ENCODE peak calls at places on chromosome 22, in six cellular contexts. C, A, R, Z, F and N are unnamed samples.

GRCh38 chr22:39959640-39960447 is at the start of gene TMA7B:
- DNase-seq in A (no peak), F (peak; percentile 57), R (peak; percentile 40), Z (no peak), C (peak; percentile 59), N (no peak)

GRCh38 chr22:39252461-39253391 is 7.9 kb upstream of the PDGFB start:
- DNase-seq in F (peak; percentile 77), A (no peak), Z (no peak), R (peak; percentile 85), C (peak; percentile 72), N (no peak)

GRCh38 chr22:30538280-30538679 is 8.3 kb downstream of the SEC14L6 start:
- DNase-seq in R (no peak), A (no peak), F (no peak), Z (no peak), C (no peak), N (no peak)

GRCh38 chr22:47294222-47294532 is 531.7 kb downstream of the TBC1D22A start:
- DNase-seq in Z (peak; percentile 47), R (no peak), C (no peak), A (no peak), F (no peak), N (peak; percentile 75)

GRCh38 chr22:27676545-27677188 is 124.9 kb downstream of the MN1 start:
- DNase-seq in F (no peak), C (no peak), Z (no peak), A (no peak), R (no peak), N (no peak)

GRCh38 chr22:38733329-38734202 is 22.2 kb downstream of the SUN2 start:
- DNase-seq in C (peak; percentile 76), A (peak; percentile 67), F (no peak), R (peak; percentile 19), Z (peak; percentile 96), N (no peak)

GRCh38 chr22:38461414-38462081 is 6.3 kb upstream of the KDELR3 start:
- DNase-seq in Z (peak; percentile 85), F (peak; percentile 92), R (peak; percentile 65), C (peak; percentile 99), A (peak; percentile 78), N (no peak)

GRCh38 chr22:20128902-20129746 is 2.5 kb upstream of the ZDHHC8 start:
- DNase-seq in Z (no peak), R (peak; percentile 33), C (peak; percentile 78), A (no peak), F (peak; percentile 52), N (no peak)

GRCh38 chr22:38761202-38762162 is 5.7 kb upstream of the SUN2 start:
- DNase-seq in F (no peak), Z (no peak), A (no peak), C (no peak), R (no peak), N (no peak)

GRCh38 chr22:30223303-30223702 is 23.3 kb downstream of the LIF start:
- DNase-seq in Z (no peak), C (no peak), A (no peak), F (no peak), R (no peak), N (no peak)

GRCh38 chr22:38222797-38223119 is 21.0 kb downstream of the MAFF start:
- DNase-seq in Z (no peak), F (no peak), C (no peak), R (peak; percentile 30), A (peak; percentile 65), N (no peak)

GRCh38 chr22:27987557-27987956 is 68.5 kb upstream of the PITPNB start:
- DNase-seq in F (no peak), A (no peak), Z (peak; percentile 42), R (no peak), C (no peak), N (no peak)

GRCh38 chr22:20271114-20271994 is 3.2 kb upstream of the RTN4R start:
- DNase-seq in C (no peak), R (no peak), A (no peak), F (peak; percentile 43), Z (no peak), N (no peak)

GRCh38 chr22:40009231-40009769 is 14.5 kb downstream of the FAM83F start:
- DNase-seq in R (no peak), A (peak; percentile 63), Z (no peak), F (no peak), C (peak; percentile 88), N (no peak)

GRCh38 chr22:38310518-38311330 is 6.5 kb downstream of the CSNK1E start:
- DNase-seq in Z (peak; percentile 80), R (no peak), C (no peak), A (no peak), F (no peak), N (no peak)

GRCh38 chr22:19644314-19645223 is 69.7 kb upstream of the SEPTIN5 start:
- DNase-seq in F (no peak), R (no peak), A (no peak), Z (peak; percentile 41), C (no peak), N (no peak)

GRCh38 chr22:40635008-40635939 is 1.2 kb downstream of the MRTFA start:
- DNase-seq in A (no peak), C (peak; percentile 17), R (peak; percentile 30), Z (peak; percentile 78), F (no peak), N (no peak)

GRCh38 chr22:30564766-30565118 is 9.7 kb downstream of the GAL3ST1 start:
- DNase-seq in Z (no peak), C (peak; percentile 52), F (no peak), A (no peak), R (no peak), N (no peak)

GRCh38 chr22:17774206-17774927 is at the start of gene BID:
- DNase-seq in A (no peak), R (peak; percentile 22), C (peak; percentile 40), F (peak; percentile 93), Z (no peak), N (no peak)

GRCh38 chr22:27993201-27993635 is 74.2 kb upstream of the PITPNB start:
- DNase-seq in A (no peak), Z (peak; percentile 57), C (no peak), R (no peak), F (no peak), N (no peak)

GRCh38 chr22:39593931-39594285 is 23.4 kb downstream of the CACNA1I start:
- DNase-seq in A (no peak), Z (no peak), C (no peak), F (no peak), R (no peak), N (no peak)

GRCh38 chr22:20221421-20222340 is 46.4 kb downstream of the RTN4R start:
- DNase-seq in F (peak; percentile 54), C (no peak), R (no peak), Z (no peak), A (no peak), N (no peak)

GRCh38 chr22:48653929-48654328 is 1173.7 kb downstream of the BRD1 start:
- DNase-seq in C (no peak), Z (no peak), R (no peak), A (no peak), F (peak; percentile 61), N (no peak)

GRCh38 chr22:22752556-22753477 is 108.4 kb downstream of the GGTLC2 start:
- DNase-seq in Z (no peak), F (no peak), C (no peak), R (no peak), A (no peak), N (peak; percentile 84)

GRCh38 chr22:27990879-27991278 is 71.8 kb upstream of the PITPNB start:
- DNase-seq in Z (peak; percentile 88), C (peak; percentile 93), R (peak; percentile 48), F (no peak), A (no peak), N (no peak)

GRCh38 chr22:24304067-24304675 is 33.5 kb downstream of the SPECC1L start:
- DNase-seq in C (no peak), F (no peak), Z (no peak), R (no peak), A (no peak), N (no peak)

GRCh38 chr22:24303007-24303406 is 32.4 kb downstream of the SPECC1L start:
- DNase-seq in Z (no peak), A (no peak), R (no peak), F (no peak), C (no peak), N (no peak)

GRCh38 chr22:24310969-24311368 is 40.3 kb downstream of the SPECC1L start:
- DNase-seq in R (no peak), A (no peak), Z (no peak), C (no peak), F (no peak), N (no peak)

GRCh38 chr22:24302591-24302990 is 32.0 kb downstream of the SPECC1L start:
- DNase-seq in Z (no peak), C (no peak), F (no peak), R (no peak), A (peak; percentile 29), N (no peak)

DNA sequence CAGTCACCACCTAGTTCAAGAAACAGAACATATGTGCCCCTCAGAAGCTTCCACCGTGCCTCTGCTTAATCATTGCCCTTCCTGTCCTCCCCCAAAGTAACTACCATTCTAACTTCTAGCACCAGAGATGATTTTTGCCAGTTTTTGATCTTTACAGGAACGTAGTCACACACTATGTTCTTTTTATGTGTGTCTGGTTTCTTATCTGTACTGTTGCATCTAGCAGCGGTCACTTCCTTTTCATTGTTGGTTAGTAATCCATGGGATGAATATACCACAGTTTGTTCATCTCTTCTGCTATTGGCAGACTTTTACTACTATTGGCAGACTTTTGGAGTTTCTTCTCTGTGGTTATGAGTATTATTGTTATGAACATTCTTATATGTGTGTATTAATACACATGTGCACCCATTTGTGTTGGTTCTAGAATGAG is 34.6 kb downstream of the SPECC1L start:
- DNase-seq in R (peak; percentile 89), F (no peak), Z (no peak), C (no peak), A (no peak), N (no peak)
- H3K4me3 ChIP-seq in R (no peak overlapping the region), F (no peak overlapping the region), Z (no peak overlapping the region), C (no peak overlapping the region), A (no peak overlapping the region), N (no peak overlapping the region)

DNA sequence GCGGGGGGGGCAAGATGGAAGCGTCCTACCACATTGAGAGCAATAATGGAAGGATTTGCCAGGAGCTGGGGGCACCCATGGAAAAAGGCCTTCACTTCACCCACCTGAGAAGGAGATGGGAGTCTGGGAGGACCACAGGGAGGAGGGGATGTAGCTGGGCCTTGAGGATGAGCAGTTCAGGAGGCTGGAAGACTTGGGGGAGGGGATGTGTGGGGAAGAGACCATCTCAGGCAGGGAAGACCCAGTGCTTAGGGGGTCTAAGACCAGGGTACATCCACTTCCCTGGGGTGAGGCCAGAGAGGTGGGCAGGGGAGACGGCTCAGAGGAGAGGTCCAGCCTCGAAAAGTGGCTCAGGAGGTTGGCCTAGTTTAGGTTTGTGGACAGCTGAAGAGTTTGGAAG is 71.3 kb upstream of the TCF20 start:
- DNase-seq in R (no peak), A (no peak), C (no peak), F (no peak), Z (no peak), N (no peak)
- TF ChIP-seq POLR2AphosphoS5 in R (no peak), A (no peak), C (no peak), F (no peak), Z (no peak), N (no peak)

DNA sequence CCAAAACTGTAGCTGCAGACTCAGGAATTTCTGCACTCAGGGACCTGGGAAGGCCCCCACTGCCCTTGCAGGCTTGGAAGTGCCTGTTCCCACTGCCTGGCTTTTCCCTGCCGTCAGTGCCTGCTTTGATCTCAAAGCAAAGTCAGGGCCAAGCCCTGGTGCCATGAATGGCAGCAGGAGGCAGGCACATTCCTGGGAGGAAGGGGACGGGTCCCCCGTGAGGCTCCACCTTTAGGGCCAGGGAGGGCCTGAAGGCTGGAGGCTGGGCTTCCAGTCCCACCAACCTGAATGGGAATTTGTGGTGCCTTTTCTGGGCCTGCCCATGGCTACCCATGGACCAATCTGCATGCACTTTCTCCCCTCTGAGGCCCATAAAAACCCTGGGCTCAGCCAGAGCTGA is 10.5 kb upstream of the WNT7B start:
- DNase-seq in F (no peak), C (no peak), Z (no peak), A (no peak), R (no peak), N (no peak)
- H3K27ac ChIP-seq in F (no peak overlapping the region), C (no peak overlapping the region), Z (no peak overlapping the region), A (no peak overlapping the region), R (no peak overlapping the region), N (no peak overlapping the region)

GRCh38 chr22:36853407-36854099 is 7.3 kb upstream of the NCF4 start:
- DNase-seq in Z (no peak), A (no peak), F (peak; percentile 87), R (peak; percentile 50), C (peak; percentile 93), N (no peak)
- H3K4me3 ChIP-seq in Z (no peak overlapping the region), A (no peak overlapping the region), F (no peak overlapping the region), R (no peak overlapping the region), C (no peak overlapping the region), N (no peak overlapping the region)